ENCODE peak calls at places on chromosomes 1 and 21, in four cellular contexts. Y is BJ, M is left lung, X is RWPE1. W is an unnamed sample.
A peak's percentile ranks its signal among the peaks of the same experiment; 100 is the strongest.

GRCh38 chr1:245990315-245991022 is 516.6 kb downstream of the SMYD3 start:
- DNase-seq in X (no peak), M (no peak), Y (no peak), W (no peak)

GRCh38 chr1:226980122-226980551 is 40.0 kb downstream of the COQ8A start:
- DNase-seq in Y (no peak), X (no peak), M (no peak), W (no peak)

GRCh38 chr21:38488640-38489282 is 9.5 kb downstream of the ERG start:
- DNase-seq in X (peak; percentile 66), M (no peak), Y (no peak), W (no peak)

GRCh38 chr1:6275826-6276764 is 15.2 kb upstream of the GPR153 start:
- DNase-seq in Y (peak; percentile 68), X (no peak), M (no peak), W (peak; percentile 50)

GRCh38 chr1:194366705-194367104 is 1180.3 kb upstream of the B3GALT2 start:
- DNase-seq in Y (peak; percentile 57), X (no peak), M (no peak), W (no peak)

GRCh38 chr21:33286600-33287456 is 20.7 kb downstream of the IL10RB start:
- DNase-seq in X (peak; percentile 35), M (no peak), Y (no peak), W (no peak)

GRCh38 chr1:164571333-164571732 is 12.3 kb downstream of the PBX1 start:
- DNase-seq in Y (no peak), M (no peak), X (no peak), W (no peak)

GRCh38 chr1:55309053-55309452 is 93.9 kb upstream of the USP24 start:
- DNase-seq in Y (no peak), M (no peak), X (no peak), W (no peak)

GRCh38 chr1:66446261-66447001 is 87.5 kb upstream of the SGIP1 start:
- DNase-seq in M (no peak), Y (no peak), X (peak; percentile 64), W (peak; percentile 48)

GRCh38 chr1:228510101-228510850 is 23.1 kb downstream of the RNF187 start:
- DNase-seq in X (no peak), Y (no peak), M (no peak), W (no peak)

GRCh38 chr1:62891961-62892562 is 108.1 kb downstream of the ATG4C start:
- DNase-seq in M (no peak), Y (no peak), X (no peak), W (no peak)

GRCh38 chr1:147612366-147612765 is 58.0 kb downstream of the ACP6 start:
- DNase-seq in M (no peak), X (no peak), Y (no peak), W (no peak)

GRCh38 chr21:42655797-42656770 is 2.7 kb downstream of the PDE9A start:
- DNase-seq in Y (no peak), M (peak; percentile 57), X (no peak), W (no peak)

GRCh38 chr21:42653492-42654061 is at the start of gene PDE9A:
- DNase-seq in M (peak; percentile 76), X (no peak), Y (no peak), W (no peak)

GRCh38 chr21:42652527-42653491 is 612 bp upstream of the PDE9A start:
- DNase-seq in M (peak; percentile 82), Y (no peak), X (no peak), W (no peak)

GRCh38 chr21:42654913-42655796 is 1.7 kb downstream of the PDE9A start:
- DNase-seq in X (no peak), Y (no peak), M (peak; percentile 32), W (no peak)

DNA sequence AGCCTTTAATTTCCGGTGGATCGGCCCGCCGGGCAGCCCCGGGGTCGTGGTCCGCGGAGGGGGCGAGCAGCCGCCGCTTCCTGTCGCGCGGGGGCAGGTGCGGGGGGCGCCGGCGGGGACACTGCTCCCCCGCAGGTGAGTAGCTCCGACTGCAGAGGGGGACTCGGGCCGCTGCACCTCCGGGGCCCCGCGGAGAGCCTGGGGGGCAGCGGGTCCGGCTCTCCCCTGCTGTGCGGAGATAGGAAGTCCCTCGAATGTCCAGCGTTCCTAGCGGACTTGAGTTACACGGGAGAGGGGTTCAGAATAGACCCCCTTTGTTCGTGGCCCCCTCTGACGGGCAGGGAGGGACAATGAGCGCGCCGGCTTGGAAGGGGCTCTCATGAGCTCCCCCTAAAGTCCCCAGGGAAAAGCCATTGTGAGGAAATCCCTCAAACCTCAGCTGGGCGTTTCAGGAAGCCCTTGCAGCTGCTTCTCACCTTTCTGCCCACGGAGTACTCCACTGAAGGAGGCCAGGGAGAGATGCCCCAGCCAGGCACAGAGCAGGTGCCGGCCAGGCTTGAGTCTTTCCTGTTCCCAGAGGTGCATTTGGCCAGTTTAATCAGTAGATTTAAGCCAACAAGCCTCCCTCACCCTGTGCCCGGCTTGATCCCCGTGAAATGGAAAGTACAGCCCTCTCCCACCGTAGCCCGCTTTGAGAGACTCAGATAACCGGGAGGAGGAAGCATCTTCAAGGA is 925 bp downstream of the PDE9A start:
- DNase-seq in X (no peak), Y (no peak), M (peak; percentile 72), W (no peak)
- TF ChIP-seq CTCF in X (no peak), Y (no peak), M (no peak), W (no peak)

DNA sequence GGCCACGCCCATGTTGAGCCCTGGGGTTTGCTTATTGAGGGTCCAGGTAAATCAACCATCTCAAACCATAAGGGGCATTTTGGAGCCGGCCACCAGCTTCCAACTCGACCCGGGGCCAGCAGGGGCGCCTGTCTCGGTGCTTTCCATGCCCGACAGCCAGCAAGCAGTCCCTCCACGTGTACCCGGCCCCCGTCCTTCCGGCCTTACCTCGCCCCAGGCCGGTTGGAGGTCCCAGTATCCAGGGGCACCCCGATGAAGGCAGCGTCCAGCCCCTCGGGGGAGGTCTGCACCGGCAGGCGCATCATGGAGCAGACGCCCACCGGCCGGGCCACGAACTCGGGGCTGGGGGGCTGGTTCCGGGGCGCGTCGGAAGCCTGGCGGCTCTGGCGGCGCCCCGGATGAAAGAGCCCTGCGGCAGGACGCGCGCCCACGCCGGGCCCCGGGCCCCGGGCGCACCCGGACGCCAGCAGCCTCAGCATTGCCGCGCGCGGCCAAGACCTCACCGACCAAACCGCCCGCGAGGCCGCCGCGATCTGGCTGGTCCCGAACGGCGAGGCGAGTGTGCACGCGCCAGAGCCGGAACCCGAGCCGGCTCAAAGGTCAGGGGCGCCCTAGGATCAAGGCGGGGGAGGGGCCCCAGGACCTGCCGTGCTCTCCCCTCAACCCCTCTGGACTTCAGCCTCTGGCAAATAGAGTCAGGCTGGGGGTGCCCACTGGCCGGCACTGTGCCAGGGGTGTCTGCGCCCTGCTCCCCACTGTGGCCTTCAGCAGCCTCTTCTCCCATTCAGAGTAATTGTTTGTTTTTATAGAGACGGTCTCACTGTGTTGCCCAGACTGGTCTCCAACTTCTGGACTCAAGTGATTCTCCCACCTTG is at the start of gene AGMAT:
- DNase-seq in M (peak; percentile 83), Y (no peak), X (no peak), W (no peak)
- TF ChIP-seq CTCF in M (no peak), Y (peak; percentile 49), X (peak; percentile 34), W (peak; percentile 28)

GRCh38 chr1:53645690-53646078 is 93.3 kb downstream of the GLIS1 start:
- DNase-seq in Y (no peak), X (no peak), M (no peak), W (no peak)
- TF ChIP-seq CTCF in Y (no peak), X (no peak), M (no peak), W (no peak)

DNA sequence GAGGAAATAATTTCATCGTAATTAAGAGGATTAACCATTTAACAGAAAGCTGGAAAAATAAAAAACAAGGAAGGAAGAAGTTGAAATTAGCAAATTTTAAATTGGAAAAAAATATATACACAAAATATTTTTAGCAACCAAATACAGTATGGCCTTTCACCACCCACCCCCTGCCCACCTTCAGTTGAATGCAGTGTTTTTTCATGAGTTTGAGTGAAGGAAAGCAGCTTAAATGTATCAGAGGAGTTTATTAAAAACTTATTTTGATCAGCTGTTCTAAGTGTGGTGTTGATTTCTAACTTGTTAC is 249.2 kb downstream of the DNM3 start:
- DNase-seq in M (no peak), Y (no peak), X (no peak), W (no peak)
- TF ChIP-seq CTCF in M (peak; percentile 3), Y (no peak), X (no peak), W (no peak)

DNA sequence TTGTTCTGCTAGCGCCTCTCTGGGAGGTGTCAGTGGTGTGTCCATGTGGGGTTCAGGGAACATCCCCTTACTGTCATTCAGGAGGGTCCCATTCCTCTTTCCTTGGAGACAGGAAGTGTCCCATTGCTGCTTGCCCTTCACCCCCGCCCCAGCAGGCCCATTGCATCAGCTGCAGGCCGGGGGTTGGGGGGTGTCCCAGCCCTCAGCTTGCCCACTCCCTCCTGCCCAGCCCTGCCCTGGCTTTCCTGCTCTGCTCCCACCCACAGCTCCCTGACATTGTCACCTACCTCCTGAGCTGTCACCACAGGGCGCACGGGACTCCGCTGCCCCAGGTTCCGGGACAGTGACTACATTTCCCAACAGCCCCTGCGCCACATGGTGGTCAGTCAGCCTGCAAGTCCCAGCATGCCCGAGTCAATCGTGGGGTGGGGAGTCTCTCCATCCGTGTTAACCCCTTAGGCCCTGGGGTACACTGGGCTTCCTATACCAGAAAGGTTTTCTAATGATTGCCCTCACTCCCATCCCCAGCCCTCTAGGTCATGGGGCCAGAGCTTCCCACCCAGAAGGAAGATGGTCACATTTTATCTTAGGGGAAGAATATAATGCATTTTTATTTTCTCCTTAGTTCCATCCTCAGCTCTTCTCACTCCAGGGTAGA is at the start of gene INPP5B:
- DNase-seq in M (peak; percentile 94), Y (peak; percentile 46), X (no peak), W (peak; percentile 81)
- TF ChIP-seq CTCF in M (peak; percentile 26), Y (no peak), X (no peak), W (no peak)

DNA sequence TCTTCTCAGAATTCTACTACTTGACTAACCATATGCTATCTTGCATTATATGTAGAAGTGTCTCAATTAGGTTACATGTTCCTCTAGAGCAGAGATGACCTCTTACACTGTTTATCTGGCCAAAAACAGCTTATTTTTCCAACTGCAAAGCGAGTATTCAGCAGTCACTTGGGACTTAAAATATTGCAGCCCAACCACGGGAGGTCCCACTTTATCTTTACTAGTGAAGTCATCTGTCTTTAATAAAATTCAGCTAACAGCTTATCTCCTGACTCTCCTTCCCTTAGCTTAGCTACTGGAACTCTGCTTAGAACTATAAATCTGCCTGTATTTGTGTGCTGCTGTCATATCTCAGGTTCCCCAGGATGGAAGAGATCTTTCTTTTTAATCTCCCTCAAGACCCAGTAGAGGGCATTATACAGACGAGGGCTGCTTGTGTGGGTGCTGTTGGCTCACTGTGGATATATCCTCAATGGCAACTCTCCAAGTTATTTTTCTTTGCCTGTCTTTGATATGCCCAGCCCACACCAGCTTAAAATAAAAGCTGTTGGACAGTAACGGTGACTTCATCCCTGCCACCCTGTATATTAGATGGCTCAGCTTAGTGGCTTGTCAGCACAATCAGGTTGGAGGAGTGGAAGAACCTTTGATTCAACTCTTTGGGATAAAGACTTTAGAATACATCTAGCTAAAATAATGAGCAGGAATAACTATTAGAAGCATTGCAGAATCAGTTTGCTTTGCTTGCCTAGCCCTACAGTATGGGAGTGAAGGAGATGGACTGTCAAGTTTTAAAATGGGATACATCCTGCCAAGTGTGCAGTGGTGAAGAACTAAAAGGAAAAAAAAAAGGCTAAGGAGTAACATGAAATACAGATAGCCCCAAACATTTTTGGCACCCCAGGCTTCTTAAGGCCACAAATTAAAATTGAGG is 9.6 kb downstream of the ENSA start:
- DNase-seq in Y (no peak), X (peak; percentile 62), M (no peak), W (peak; percentile 36)
- TF ChIP-seq CTCF in Y (peak; percentile 41), X (peak; percentile 41), M (no peak), W (peak; percentile 30)

DNA sequence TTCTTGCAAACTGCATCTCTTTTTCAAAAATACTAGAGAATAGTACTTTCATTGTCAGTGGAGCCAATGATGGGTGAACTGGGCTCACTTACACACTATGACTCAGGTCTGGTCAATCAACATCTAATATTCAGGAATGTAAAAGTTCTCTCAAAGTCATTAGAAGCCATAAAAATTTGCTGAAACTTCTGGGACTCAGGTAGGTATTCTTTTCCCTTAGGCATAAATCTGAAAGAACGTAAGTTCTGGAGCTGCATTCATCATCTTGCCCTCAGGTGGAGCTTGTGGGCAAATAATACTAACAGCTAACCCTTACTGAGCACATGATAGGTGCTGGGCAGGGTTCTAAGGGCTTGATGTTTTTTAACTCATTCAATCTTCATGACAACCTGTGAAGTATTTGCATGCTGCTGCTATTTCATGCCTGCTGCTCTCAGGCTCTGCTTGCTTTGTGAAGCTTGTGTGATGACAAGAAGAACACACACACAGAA is 394.3 kb upstream of the LYPLAL1 start:
- DNase-seq in Y (no peak), M (no peak), X (peak; percentile 11), W (no peak)
- TF ChIP-seq CTCF in Y (no peak), M (no peak), X (no peak), W (no peak)

W was measured in AG09319.